ENCODE peak calls at places on chromosomes 4 and X, in four cellular contexts. One of them, this sample, is unnamed.

GRCh38 chr4:129379429-129379828 is 283.5 kb downstream of the C4orf33 start:
- DNase-seq in renal cortical epithelial cell: no peak
- DNase-seq in NCI-H774: no peak
- DNase-seq in AG09309: no peak
- DNase-seq in this sample: no peak

GRCh38 chr4:109207060-109207459 is 95.4 kb downstream of the COL25A1 start:
- DNase-seq in NCI-H774: no peak
- DNase-seq in AG09309: no peak
- DNase-seq in renal cortical epithelial cell: no peak
- DNase-seq in this sample: no peak

GRCh38 chr4:16045687-16046086 is 38.1 kb downstream of the PROM1 start:
- DNase-seq in renal cortical epithelial cell: peak
- DNase-seq in NCI-H774: no peak
- DNase-seq in AG09309: no peak
- DNase-seq in this sample: no peak

GRCh38 chr4:41177016-41177415 is 37.3 kb downstream of the APBB2 start:
- DNase-seq in NCI-H774: no peak
- DNase-seq in renal cortical epithelial cell: peak
- DNase-seq in AG09309: peak
- DNase-seq in this sample: no peak

GRCh38 chrX:15694968-15695451 is 30.4 kb upstream of the CLTRN start:
- DNase-seq in renal cortical epithelial cell: no peak
- DNase-seq in AG09309: no peak
- DNase-seq in NCI-H774: no peak
- DNase-seq in this sample: no peak

GRCh38 chr4:47145630-47146029 is 114.3 kb downstream of the GABRB1 start:
- DNase-seq in AG09309: no peak
- DNase-seq in renal cortical epithelial cell: peak
- DNase-seq in NCI-H774: no peak
- DNase-seq in this sample: peak

GRCh38 chr4:105924341-105924740 is 29.1 kb downstream of the NPNT start:
- DNase-seq in renal cortical epithelial cell: no peak
- DNase-seq in NCI-H774: no peak
- DNase-seq in AG09309: no peak
- DNase-seq in this sample: no peak

GRCh38 chr4:73869130-73870055 is at the start of gene CXCL1:
- DNase-seq in AG09309: no peak
- DNase-seq in renal cortical epithelial cell: peak
- DNase-seq in NCI-H774: peak
- DNase-seq in this sample: no peak

GRCh38 chr4:17347445-17347844 is 164.4 kb downstream of the QDPR start:
- DNase-seq in NCI-H774: peak
- DNase-seq in AG09309: no peak
- DNase-seq in renal cortical epithelial cell: peak
- DNase-seq in this sample: no peak

GRCh38 chrX:152915541-152916241 is 17.8 kb downstream of the ZNF185 start:
- DNase-seq in renal cortical epithelial cell: peak
- DNase-seq in NCI-H774: no peak
- DNase-seq in AG09309: no peak
- DNase-seq in this sample: no peak

GRCh38 chr4:168917150-168917779 is 92.8 kb downstream of the CBR4 start:
- DNase-seq in renal cortical epithelial cell: peak
- DNase-seq in NCI-H774: no peak
- DNase-seq in AG09309: no peak
- DNase-seq in this sample: no peak

GRCh38 chrX:155766321-155766720 is 114.8 kb upstream of the VAMP7 start:
- DNase-seq in renal cortical epithelial cell: peak
- DNase-seq in NCI-H774: no peak
- DNase-seq in AG09309: no peak
- DNase-seq in this sample: no peak

GRCh38 chr4:176308441-176308840 is 11.3 kb upstream of the SPCS3 start:
- DNase-seq in AG09309: no peak
- DNase-seq in NCI-H774: no peak
- DNase-seq in renal cortical epithelial cell: no peak
- DNase-seq in this sample: no peak

GRCh38 chr4:168318266-168318895 is at the start of gene DDX60:
- DNase-seq in renal cortical epithelial cell: peak
- DNase-seq in AG09309: no peak
- DNase-seq in NCI-H774: peak
- DNase-seq in this sample: peak

GRCh38 chrX:24702362-24703184 is 8.9 kb downstream of the POLA1 start:
- DNase-seq in renal cortical epithelial cell: no peak
- DNase-seq in AG09309: no peak
- DNase-seq in NCI-H774: no peak
- DNase-seq in this sample: peak

GRCh38 chr4:188892837-188893236 is 753.6 kb downstream of the TRIML1 start:
- DNase-seq in NCI-H774: no peak
- DNase-seq in AG09309: no peak
- DNase-seq in renal cortical epithelial cell: no peak
- DNase-seq in this sample: no peak

GRCh38 chr4:37723067-37723466 is 36.9 kb upstream of the RELL1 start:
- DNase-seq in renal cortical epithelial cell: no peak
- DNase-seq in NCI-H774: no peak
- DNase-seq in AG09309: no peak
- DNase-seq in this sample: no peak

GRCh38 chrX:139158256-139158655 is 372.3 kb upstream of the F9 start:
- DNase-seq in renal cortical epithelial cell: peak
- DNase-seq in AG09309: no peak
- DNase-seq in NCI-H774: no peak
- DNase-seq in this sample: no peak

GRCh38 chrX:106341823-106342222 is 173.7 kb downstream of the PWWP3B start:
- DNase-seq in renal cortical epithelial cell: no peak
- DNase-seq in AG09309: no peak
- DNase-seq in NCI-H774: no peak
- DNase-seq in this sample: no peak

GRCh38 chr4:85776579-85776978 is 301.6 kb downstream of the ARHGAP24 start:
- DNase-seq in NCI-H774: no peak
- DNase-seq in renal cortical epithelial cell: peak
- DNase-seq in AG09309: no peak
- DNase-seq in this sample: no peak

GRCh38 chr4:47933798-47934197 is 19.4 kb upstream of the NFXL1 start:
- DNase-seq in AG09309: peak
- DNase-seq in renal cortical epithelial cell: peak
- DNase-seq in NCI-H774: no peak
- DNase-seq in this sample: no peak

GRCh38 chrX:134547047-134547679 is 87.2 kb downstream of the HPRT1 start:
- DNase-seq in renal cortical epithelial cell: peak
- DNase-seq in AG09309: no peak
- DNase-seq in NCI-H774: no peak
- DNase-seq in this sample: no peak

GRCh38 chr4:81211956-81212355 is 3.1 kb downstream of the PRKG2 start:
- DNase-seq in NCI-H774: no peak
- DNase-seq in renal cortical epithelial cell: no peak
- DNase-seq in AG09309: peak
- DNase-seq in this sample: no peak

GRCh38 chrX:111823068-111823467 is 52.9 kb upstream of the TRPC5OS start:
- DNase-seq in renal cortical epithelial cell: peak
- DNase-seq in NCI-H774: no peak
- DNase-seq in AG09309: no peak
- DNase-seq in this sample: no peak

GRCh38 chr4:73619351-73619750 is 885 bp downstream of the RASSF6 start:
- DNase-seq in AG09309: no peak
- DNase-seq in NCI-H774: no peak
- DNase-seq in renal cortical epithelial cell: no peak
- DNase-seq in this sample: no peak

GRCh38 chr4:7648813-7649395 is 214.2 kb upstream of the PSAPL1 start:
- DNase-seq in AG09309: no peak
- DNase-seq in renal cortical epithelial cell: no peak
- DNase-seq in NCI-H774: no peak
- DNase-seq in this sample: no peak

GRCh38 chr4:140662082-140662869 is 93.5 kb upstream of the UCP1 start:
- DNase-seq in NCI-H774: no peak
- DNase-seq in AG09309: no peak
- DNase-seq in renal cortical epithelial cell: peak
- DNase-seq in this sample: no peak

GRCh38 chr4:55933611-55934010 is 15.1 kb upstream of the CEP135 start:
- DNase-seq in NCI-H774: no peak
- DNase-seq in renal cortical epithelial cell: no peak
- DNase-seq in AG09309: no peak
- DNase-seq in this sample: no peak

GRCh38 chrX:120625366-120625765 is 4.5 kb downstream of the C1GALT1C1 start:
- DNase-seq in NCI-H774: no peak
- DNase-seq in AG09309: no peak
- DNase-seq in renal cortical epithelial cell: no peak
- DNase-seq in this sample: no peak

GRCh38 chr4:178027796-178028195 is 585.6 kb upstream of the AGA start:
- DNase-seq in NCI-H774: no peak
- DNase-seq in renal cortical epithelial cell: no peak
- DNase-seq in AG09309: no peak
- DNase-seq in this sample: no peak